ENCODE peak calls at places on chromosomes 1 and 21, in seven cellular contexts. W, M, X, K, H, S and D are unnamed samples.

GRCh38 chr1:112706505-112707216 is at the start of gene RHOC:
- DNase-seq in W (no peak), M (peak), X (peak), K (peak), H (no peak), S (peak), D (no peak)

GRCh38 chr1:242019018-242019417 is 20.1 kb upstream of the MAP1LC3C start:
- DNase-seq in W (no peak), M (no peak), X (no peak), K (no peak), H (no peak), S (no peak), D (no peak)

GRCh38 chr1:215807926-215808325 is 240.8 kb downstream of the KCTD3 start:
- DNase-seq in W (no peak), M (no peak), X (no peak), K (no peak), H (no peak), S (no peak), D (no peak)

GRCh38 chr21:45465611-45466329 is 60.8 kb downstream of the COL18A1 start:
- DNase-seq in W (no peak), M (no peak), X (no peak), K (no peak), H (peak), S (no peak), D (no peak)

GRCh38 chr1:217253985-217254384 is 376.9 kb downstream of the GPATCH2 start:
- DNase-seq in W (no peak), M (no peak), X (no peak), K (no peak), H (no peak), S (no peak), D (no peak)

GRCh38 chr1:180424848-180425457 is 77.4 kb downstream of the ACBD6 start:
- DNase-seq in W (no peak), M (no peak), X (no peak), K (no peak), H (no peak), S (no peak), D (no peak)

GRCh38 chr1:31790641-31791091 is 25.2 kb downstream of the SPOCD1 start:
- DNase-seq in W (no peak), M (no peak), X (no peak), K (no peak), H (peak), S (no peak), D (no peak)

GRCh38 chr1:205701405-205701804 is 21.1 kb upstream of the SLC45A3 start:
- DNase-seq in W (no peak), M (no peak), X (no peak), K (no peak), H (no peak), S (no peak), D (no peak)

GRCh38 chr1:193471981-193472380 is 285.6 kb upstream of the B3GALT2 start:
- DNase-seq in W (no peak), M (no peak), X (no peak), K (no peak), H (no peak), S (no peak), D (no peak)

GRCh38 chr1:204970897-204971296 is 72.1 kb upstream of the CNTN2 start:
- DNase-seq in W (no peak), M (no peak), X (no peak), K (no peak), H (no peak), S (no peak), D (no peak)

GRCh38 chr1:228919919-228920318 is 184.6 kb downstream of the RHOU start:
- DNase-seq in W (no peak), M (no peak), X (no peak), K (no peak), H (no peak), S (no peak), D (no peak)

GRCh38 chr1:159211331-159212136 is 6.9 kb downstream of the ACKR1 start:
- DNase-seq in W (no peak), M (no peak), X (peak), K (peak), H (no peak), S (no peak), D (peak)

GRCh38 chr1:11629626-11630025 is 24.6 kb downstream of the FBXO2 start:
- DNase-seq in W (no peak), M (no peak), X (no peak), K (no peak), H (no peak), S (no peak), D (no peak)

GRCh38 chr1:198300451-198300850 is 143.7 kb downstream of the NEK7 start:
- DNase-seq in W (no peak), M (no peak), X (no peak), K (no peak), H (no peak), S (no peak), D (no peak)

GRCh38 chr1:246279402-246279801 is 227.7 kb downstream of the SMYD3 start:
- DNase-seq in W (no peak), M (no peak), X (no peak), K (no peak), H (no peak), S (no peak), D (no peak)

GRCh38 chr1:33094971-33095604 is 14.1 kb downstream of the AZIN2 start:
- DNase-seq in W (peak), M (peak), X (peak), K (peak), H (no peak), S (peak), D (peak)

GRCh38 chr1:165898837-165899236 is 71.4 kb downstream of the UCK2 start:
- DNase-seq in W (peak), M (peak), X (no peak), K (no peak), H (no peak), S (no peak), D (peak)

DNA sequence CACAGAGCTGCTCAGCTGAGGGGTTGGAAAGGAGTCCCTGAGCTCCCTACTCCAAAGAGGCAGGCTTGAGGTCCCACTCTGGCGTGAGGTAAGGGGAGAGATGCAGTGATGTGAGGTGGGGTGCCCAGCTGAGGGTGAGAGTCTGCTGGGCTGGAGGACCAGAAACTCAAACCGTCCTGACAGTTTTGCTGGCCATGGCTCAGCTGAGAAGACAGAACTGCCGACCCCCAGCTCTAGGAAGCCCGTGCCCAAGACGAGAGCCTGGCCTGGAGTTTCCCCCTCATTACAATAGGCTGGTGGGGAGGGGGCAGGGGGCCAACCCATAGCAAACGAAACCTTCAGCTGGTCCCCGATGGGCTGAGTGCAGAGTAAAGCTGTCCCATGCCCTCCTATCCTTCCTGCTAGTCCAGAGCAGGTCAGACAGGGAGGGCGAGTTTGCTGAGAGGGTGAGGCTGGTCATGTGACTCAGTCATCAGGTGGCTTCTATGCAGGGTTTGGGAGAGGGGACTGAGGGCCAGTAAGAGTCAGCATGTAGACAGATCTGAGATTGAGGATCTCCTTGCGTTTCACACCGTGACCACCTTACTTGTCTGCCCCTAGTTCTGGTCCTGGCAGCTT is 129.3 kb downstream of the PRDM2 start:
- DNase-seq in W (no peak), M (no peak), X (no peak), K (peak), H (no peak), S (no peak), D (no peak)
- TF ChIP-seq CTCF in W (no peak), M (no peak), X (no peak), K (no peak), H (no peak), S (peak), D (no peak)

GRCh38 chr1:37085393-37085792 is 51.1 kb upstream of the GRIK3 start:
- DNase-seq in W (no peak), M (no peak), X (no peak), K (no peak), H (no peak), S (no peak), D (no peak)
- TF ChIP-seq CTCF in W (no peak), M (no peak), X (no peak), K (no peak), H (no peak), S (peak), D (no peak)

DNA sequence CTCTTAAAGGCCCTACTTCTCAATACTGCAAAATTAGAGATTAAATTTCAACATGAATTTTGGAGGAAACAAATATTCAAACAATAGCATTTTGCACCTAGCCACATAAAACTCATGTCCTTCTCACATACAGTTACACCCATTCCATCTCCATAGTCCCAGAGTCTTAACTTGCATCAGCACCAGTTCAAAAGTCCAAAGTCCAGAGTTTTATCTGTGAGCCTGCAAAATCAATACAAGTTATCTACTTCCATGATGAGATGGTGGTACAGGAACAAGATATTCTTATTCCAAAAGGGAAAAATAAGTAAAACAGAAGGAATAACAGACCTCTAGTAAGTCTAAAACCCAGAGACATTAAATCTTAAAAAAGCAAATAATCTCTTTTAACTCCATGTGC is 686.0 kb upstream of the ADGRL4 start:
- DNase-seq in W (no peak), M (no peak), X (no peak), K (no peak), H (no peak), S (no peak), D (no peak)
- TF ChIP-seq CTCF in W (no peak), M (no peak), X (no peak), K (no peak), H (no peak), S (no peak), D (no peak)

DNA sequence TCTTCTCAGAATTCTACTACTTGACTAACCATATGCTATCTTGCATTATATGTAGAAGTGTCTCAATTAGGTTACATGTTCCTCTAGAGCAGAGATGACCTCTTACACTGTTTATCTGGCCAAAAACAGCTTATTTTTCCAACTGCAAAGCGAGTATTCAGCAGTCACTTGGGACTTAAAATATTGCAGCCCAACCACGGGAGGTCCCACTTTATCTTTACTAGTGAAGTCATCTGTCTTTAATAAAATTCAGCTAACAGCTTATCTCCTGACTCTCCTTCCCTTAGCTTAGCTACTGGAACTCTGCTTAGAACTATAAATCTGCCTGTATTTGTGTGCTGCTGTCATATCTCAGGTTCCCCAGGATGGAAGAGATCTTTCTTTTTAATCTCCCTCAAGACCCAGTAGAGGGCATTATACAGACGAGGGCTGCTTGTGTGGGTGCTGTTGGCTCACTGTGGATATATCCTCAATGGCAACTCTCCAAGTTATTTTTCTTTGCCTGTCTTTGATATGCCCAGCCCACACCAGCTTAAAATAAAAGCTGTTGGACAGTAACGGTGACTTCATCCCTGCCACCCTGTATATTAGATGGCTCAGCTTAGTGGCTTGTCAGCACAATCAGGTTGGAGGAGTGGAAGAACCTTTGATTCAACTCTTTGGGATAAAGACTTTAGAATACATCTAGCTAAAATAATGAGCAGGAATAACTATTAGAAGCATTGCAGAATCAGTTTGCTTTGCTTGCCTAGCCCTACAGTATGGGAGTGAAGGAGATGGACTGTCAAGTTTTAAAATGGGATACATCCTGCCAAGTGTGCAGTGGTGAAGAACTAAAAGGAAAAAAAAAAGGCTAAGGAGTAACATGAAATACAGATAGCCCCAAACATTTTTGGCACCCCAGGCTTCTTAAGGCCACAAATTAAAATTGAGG is 9.6 kb downstream of the ENSA start:
- DNase-seq in W (no peak), M (peak), X (no peak), K (no peak), H (no peak), S (peak), D (peak)
- TF ChIP-seq CTCF in W (peak), M (peak), X (no peak), K (no peak), H (no peak), S (no peak), D (peak)

GRCh38 chr1:161849518-161849917 is 83.4 kb downstream of the ATF6 start:
- DNase-seq in W (no peak), M (no peak), X (no peak), K (no peak), H (no peak), S (no peak), D (no peak)

GRCh38 chr1:161843156-161843555 is 77.0 kb downstream of the ATF6 start:
- DNase-seq in W (no peak), M (no peak), X (no peak), K (no peak), H (no peak), S (no peak), D (peak)

GRCh38 chr1:161840363-161840762 is 74.2 kb downstream of the ATF6 start:
- DNase-seq in W (no peak), M (no peak), X (no peak), K (no peak), H (no peak), S (no peak), D (no peak)

GRCh38 chr1:161848676-161849075 is 82.6 kb downstream of the ATF6 start:
- DNase-seq in W (no peak), M (peak), X (no peak), K (no peak), H (no peak), S (no peak), D (no peak)

DNA sequence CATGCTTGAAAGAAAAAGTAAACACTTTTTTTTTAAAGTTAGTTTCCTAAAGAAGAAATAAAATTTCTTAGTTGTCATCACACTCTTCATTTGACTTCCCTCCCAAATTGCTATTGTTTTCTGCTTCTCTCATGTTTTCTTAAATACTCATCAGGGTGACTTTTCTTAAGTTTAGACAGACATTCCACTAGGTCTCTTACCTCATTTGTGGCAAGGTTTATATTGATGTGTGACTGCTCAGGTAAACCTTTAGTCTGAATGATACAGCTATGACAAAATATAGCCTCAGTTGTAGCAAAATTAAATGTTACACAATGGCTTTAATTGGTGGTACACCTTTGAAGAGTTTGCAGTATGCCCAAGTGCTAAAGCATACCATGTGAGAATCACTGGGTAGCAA is 78.6 kb downstream of the ATF6 start:
- DNase-seq in W (no peak), M (no peak), X (no peak), K (no peak), H (no peak), S (no peak), D (no peak)
- TF ChIP-seq CTCF in W (no peak), M (no peak), X (no peak), K (no peak), H (no peak), S (no peak), D (no peak)

DNA sequence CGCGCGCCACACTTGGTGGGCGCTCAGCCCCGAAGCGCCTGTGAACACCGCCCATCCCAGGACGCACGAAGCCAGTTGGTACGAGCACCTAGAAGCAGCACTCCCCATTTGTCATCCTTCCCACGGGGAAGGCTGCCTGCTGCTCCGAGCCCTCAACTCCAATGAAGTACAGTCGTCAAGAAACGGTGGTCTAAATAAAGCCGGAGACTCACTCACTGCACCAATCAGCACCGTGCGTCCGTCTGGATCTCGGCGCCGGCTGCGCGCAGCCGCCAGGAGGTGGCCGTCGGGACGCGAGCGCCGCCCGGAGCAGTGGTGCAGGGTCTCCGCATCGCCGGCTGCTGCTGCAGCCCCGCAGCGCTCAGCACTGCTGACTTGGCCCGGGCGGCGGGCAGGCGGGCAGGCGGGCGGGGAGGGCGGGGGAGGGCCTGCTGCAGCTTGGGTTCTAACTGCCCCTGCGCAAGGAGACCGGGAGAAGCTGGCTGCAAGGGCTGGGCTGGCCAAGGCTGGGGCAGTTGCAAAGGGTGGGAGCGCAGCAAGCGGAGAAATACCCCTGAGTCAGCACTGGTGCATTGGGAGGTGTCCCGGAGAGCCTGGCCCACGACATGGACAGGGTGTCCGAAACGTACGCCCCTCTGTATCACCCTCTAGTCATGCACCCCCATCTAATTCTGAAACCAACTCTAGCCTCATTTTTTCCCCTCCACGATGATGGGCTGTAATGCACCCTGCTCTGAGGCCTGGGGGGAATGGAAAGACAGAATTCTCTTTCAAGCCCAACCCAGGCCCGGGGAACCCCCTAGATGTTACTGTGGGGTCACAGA is 35.8 kb upstream of the H6PD start:
- DNase-seq in W (no peak), M (no peak), X (peak), K (no peak), H (no peak), S (no peak), D (no peak)
- TF ChIP-seq CTCF in W (no peak), M (peak), X (no peak), K (no peak), H (no peak), S (no peak), D (peak)

GRCh38 chr1:151715726-151716404 is 738 bp downstream of the CELF3 start:
- DNase-seq in W (no peak), M (no peak), X (no peak), K (no peak), H (no peak), S (no peak), D (no peak)
- TF ChIP-seq CTCF in W (no peak), M (no peak), X (no peak), K (no peak), H (no peak), S (no peak), D (no peak)

DNA sequence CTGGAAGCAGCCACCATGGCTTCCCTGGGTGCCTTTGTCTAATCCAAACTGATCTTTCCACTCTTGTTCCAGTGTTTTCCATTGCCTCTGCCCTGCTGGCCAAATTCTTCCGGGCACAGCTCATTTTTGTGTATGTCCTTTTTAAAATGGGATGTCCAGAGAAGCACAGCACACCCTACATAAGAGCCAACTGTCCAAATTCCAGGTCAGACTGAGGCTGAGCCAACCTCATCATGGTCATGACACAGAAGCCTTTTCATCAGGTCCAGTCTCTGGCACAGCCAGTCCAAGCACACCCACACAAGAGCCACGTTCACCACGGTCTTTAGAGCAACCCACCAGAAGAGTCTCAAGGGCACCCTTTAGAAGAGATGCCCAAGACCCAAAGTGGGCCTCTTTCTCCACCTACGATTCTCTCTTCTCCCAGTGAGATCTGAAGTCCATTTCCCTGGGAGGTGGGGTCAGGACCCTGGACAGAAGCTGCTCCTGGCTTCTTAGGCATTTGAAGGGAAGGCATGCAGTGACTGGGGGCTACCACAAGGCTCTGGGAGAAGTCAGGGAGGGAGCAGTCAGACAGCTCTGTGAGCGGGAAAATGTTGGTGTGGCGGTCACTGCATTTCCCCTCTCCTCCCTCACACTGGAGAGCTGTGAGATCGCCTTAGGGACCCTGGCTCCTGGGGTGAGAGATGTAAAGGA is 53.2 kb downstream of the SYT2 start:
- DNase-seq in W (no peak), M (no peak), X (no peak), K (no peak), H (no peak), S (no peak), D (no peak)
- TF ChIP-seq CTCF in W (no peak), M (no peak), X (no peak), K (no peak), H (no peak), S (no peak), D (peak)

DNA sequence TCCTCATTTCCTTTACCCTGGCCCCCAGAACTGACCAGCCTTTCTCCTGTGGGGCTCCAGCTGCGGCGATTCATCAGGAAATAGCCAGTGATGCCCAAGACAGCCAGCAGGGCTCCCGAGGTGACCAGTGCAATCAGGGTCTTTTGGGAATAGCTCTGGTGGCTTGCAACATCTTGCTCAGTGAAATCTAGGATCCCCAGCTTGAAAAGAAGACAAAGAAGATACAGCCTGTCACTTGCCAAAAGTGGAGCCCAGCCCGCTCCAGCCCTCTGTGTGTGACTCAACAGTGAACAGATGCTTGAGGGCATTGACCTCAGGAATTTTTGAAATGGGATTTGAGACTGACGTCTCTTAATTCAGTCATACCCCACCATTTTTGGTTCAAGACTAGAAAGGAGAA is 22.3 kb downstream of the CD34 start:
- DNase-seq in W (no peak), M (no peak), X (no peak), K (no peak), H (peak), S (no peak), D (no peak)
- TF ChIP-seq CTCF in W (no peak), M (no peak), X (no peak), K (no peak), H (peak), S (no peak), D (no peak)